ENCODE peak calls at places on chromosomes 1 and 21, in five cellular contexts. T is PC-3, U is PC-9, A is fibroblast of mammary gland, Z is upper lobe of right lung. K is an unnamed sample.

GRCh38 chr1:197692965-197693364 is 82.3 kb downstream of the DENND1B start:
- DNase-seq in T (peak), U (no peak), A (peak), Z (no peak), K (peak)

GRCh38 chr1:152444045-152444444 is 30.0 kb upstream of the CRNN start:
- DNase-seq in T (no peak), U (no peak), A (no peak), Z (no peak), K (no peak)

GRCh38 chr21:41927727-41928409 is 25.9 kb downstream of the C2CD2 start:
- DNase-seq in T (no peak), U (no peak), A (no peak), Z (no peak), K (no peak)

GRCh38 chr1:23931481-23931880 is 18.3 kb upstream of the CNR2 start:
- DNase-seq in T (no peak), U (no peak), A (no peak), Z (no peak), K (no peak)

GRCh38 chr1:77316006-77316405 is 34.2 kb downstream of the AK5 start:
- DNase-seq in T (no peak), U (no peak), A (peak), Z (no peak), K (no peak)

GRCh38 chr1:200306954-200307754 is 102.7 kb downstream of the ZNF281 start:
- DNase-seq in T (peak), U (peak), A (peak), Z (no peak), K (peak)

GRCh38 chr1:154178006-154178405 is 13.9 kb downstream of the TPM3 start:
- DNase-seq in T (no peak), U (no peak), A (no peak), Z (no peak), K (no peak)

GRCh38 chr1:234618726-234619049 is 8.7 kb upstream of the IRF2BP2 start:
- DNase-seq in T (no peak), U (no peak), A (no peak), Z (no peak), K (no peak)

GRCh38 chr21:45073301-45074047 is 906 bp upstream of the ADARB1 start:
- DNase-seq in T (peak), U (peak), A (peak), Z (peak), K (peak)

GRCh38 chr21:38669186-38669585 is 136.5 kb upstream of the ETS2 start:
- DNase-seq in T (peak), U (no peak), A (peak), Z (no peak), K (peak)
- TF ChIP-seq CTCF in T (peak), U (peak), A (peak), Z (peak), K (peak)

GRCh38 chr1:30226648-30227047 is 496.7 kb downstream of the MATN1 start:
- DNase-seq in T (no peak), U (no peak), A (no peak), Z (no peak), K (no peak)

GRCh38 chr1:30229557-30229956 is 493.8 kb downstream of the MATN1 start:
- DNase-seq in T (no peak), U (no peak), A (no peak), Z (no peak), K (no peak)

GRCh38 chr1:30229960-30230359 is 493.4 kb downstream of the MATN1 start:
- DNase-seq in T (no peak), U (no peak), A (no peak), Z (no peak), K (no peak)

GRCh38 chr1:30234091-30234490 is 489.3 kb downstream of the MATN1 start:
- DNase-seq in T (no peak), U (no peak), A (no peak), Z (no peak), K (no peak)

DNA sequence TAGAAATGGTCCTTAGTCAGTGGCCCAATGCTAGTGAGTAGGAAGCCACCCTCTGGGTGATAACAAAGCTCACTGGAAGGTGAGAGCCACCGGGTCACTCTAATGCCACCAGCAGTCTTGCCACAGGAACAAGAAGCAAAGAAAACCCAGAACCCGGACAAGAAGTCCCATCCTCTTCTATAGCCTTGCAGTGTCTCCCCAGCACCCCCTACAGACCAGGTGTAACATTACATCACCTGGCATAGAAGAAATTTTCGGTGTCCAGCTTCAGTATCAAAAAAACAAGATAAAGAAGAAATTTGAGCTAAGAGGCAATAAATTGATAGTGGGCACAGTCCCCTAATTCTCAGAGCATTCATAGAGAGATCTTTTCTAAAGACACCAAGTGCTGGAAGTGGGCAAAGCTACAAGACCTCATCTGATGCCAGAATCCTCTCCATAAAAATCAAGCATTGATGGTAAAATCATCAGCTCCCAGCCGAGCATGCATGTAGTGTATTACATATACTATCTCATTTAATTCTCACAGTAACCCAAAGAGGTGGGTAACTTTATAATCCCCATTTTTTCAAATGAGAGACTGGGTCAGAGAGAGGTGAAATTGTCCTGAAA is 491.0 kb downstream of the MATN1 start:
- DNase-seq in T (peak), U (no peak), A (peak), Z (no peak), K (peak)
- TF ChIP-seq CTCF in T (peak), U (peak), A (peak), Z (peak), K (peak)

GRCh38 chr1:110494522-110495406 is 24.2 kb downstream of the KCNA10 start:
- DNase-seq in T (no peak), U (no peak), A (no peak), Z (no peak), K (no peak)

GRCh38 chr1:110493059-110493458 is 25.9 kb downstream of the KCNA10 start:
- DNase-seq in T (no peak), U (no peak), A (no peak), Z (no peak), K (no peak)

GRCh38 chr1:110490791-110491451 is 28.1 kb downstream of the KCNA10 start:
- DNase-seq in T (no peak), U (no peak), A (no peak), Z (no peak), K (no peak)

GRCh38 chr1:110494036-110494435 is 24.9 kb downstream of the KCNA10 start:
- DNase-seq in T (no peak), U (no peak), A (no peak), Z (no peak), K (no peak)

GRCh38 chr1:110492573-110492972 is 26.4 kb downstream of the KCNA10 start:
- DNase-seq in T (no peak), U (no peak), A (no peak), Z (no peak), K (no peak)
- TF ChIP-seq CTCF in T (no peak), U (no peak), A (no peak), Z (no peak), K (no peak)

GRCh38 chr1:40362199-40362598 is 11.3 kb upstream of the SMAP2 start:
- DNase-seq in T (no peak), U (no peak), A (no peak), Z (no peak), K (no peak)

GRCh38 chr1:40361637-40362036 is 11.9 kb upstream of the SMAP2 start:
- DNase-seq in T (no peak), U (no peak), A (no peak), Z (no peak), K (no peak)

GRCh38 chr1:40362699-40363098 is 10.8 kb upstream of the SMAP2 start:
- DNase-seq in T (no peak), U (no peak), A (peak), Z (no peak), K (no peak)

GRCh38 chr1:40360631-40361030 is 12.9 kb upstream of the SMAP2 start:
- DNase-seq in T (no peak), U (no peak), A (no peak), Z (no peak), K (no peak)

GRCh38 chr1:40363721-40364120 is 9.8 kb upstream of the SMAP2 start:
- DNase-seq in T (no peak), U (no peak), A (no peak), Z (no peak), K (no peak)
- TF ChIP-seq CTCF in T (no peak), U (no peak), A (no peak), Z (no peak), K (no peak)

GRCh38 chr1:167409183-167409582 is 109.1 kb downstream of the CD247 start:
- DNase-seq in T (peak), U (no peak), A (no peak), Z (no peak), K (peak)
- TF ChIP-seq CTCF in T (peak), U (peak), A (no peak), Z (no peak), K (peak)